ENCODE peak calls at places on chromosomes 11 and 22, in six cellular contexts. Y is islet precursor cell, I is NCI-H748 treated with DMSO at 0.1 percent for 48 hours, K is HAP-1, D is aorta, T is AG09309. U is an unnamed sample.

GRCh38 chr11:33646629-33647028 is 54.0 kb downstream of the C11orf91 start:
- DNase-seq in Y (peak; percentile 2), I (no peak), K (no peak), D (no peak), T (no peak), U (no peak)

GRCh38 chr11:5831196-5831829 is 10.4 kb downstream of the OR52E6 start:
- DNase-seq in Y (peak; percentile 88), I (no peak), K (no peak), D (no peak), T (no peak), U (no peak)

GRCh38 chr11:128336203-128336602 is 251.2 kb downstream of the ETS1 start:
- DNase-seq in Y (peak; percentile 98), I (no peak), K (no peak), D (peak; percentile 83), T (no peak), U (no peak)

GRCh38 chr11:32161293-32161692 is 70.4 kb downstream of the RCN1 start:
- DNase-seq in Y (no peak), I (no peak), K (no peak), D (no peak), T (no peak), U (no peak)

GRCh38 chr11:28090052-28090749 is 17.8 kb downstream of the KIF18A start:
- DNase-seq in Y (no peak), I (no peak), K (no peak), D (no peak), T (no peak), U (no peak)

GRCh38 chr22:48709976-48710375 is 1117.7 kb downstream of the BRD1 start:
- DNase-seq in Y (no peak), I (no peak), K (no peak), D (peak; percentile 67), T (no peak), U (no peak)

GRCh38 chr11:128420943-128421342 is 166.4 kb downstream of the ETS1 start:
- DNase-seq in Y (no peak), I (no peak), K (no peak), D (no peak), T (peak; percentile 95), U (no peak)

GRCh38 chr11:114307524-114308203 is 11.5 kb downstream of the NNMT start:
- DNase-seq in Y (no peak), I (no peak), K (no peak), D (peak; percentile 87), T (peak; percentile 94), U (no peak)

GRCh38 chr11:65586676-65587075 is 8.9 kb downstream of the KCNK7 start:
- DNase-seq in Y (no peak), I (no peak), K (no peak), D (no peak), T (no peak), U (no peak)

U was measured in cortex of kidney.